ENCODE peak calls at places on chromosomes 16 and 17, in five cellular contexts. S is HEK293T, G is retinal pigment epithelial cell, U is DMS 273 treated with DMSO at 0.1 percent for 48 hours, Q is NCI-H1092. F is an unnamed sample.

GRCh38 chr16:55540221-55540620 is 26.3 kb upstream of the CAPNS2 start:
- DNase-seq in G (no peak), U (no peak), S (no peak), Q (no peak), F (no peak)

GRCh38 chr17:44759096-44759915 is 518 bp downstream of the ADAM11 start:
- DNase-seq in Q (no peak), S (peak), G (no peak), U (no peak), F (no peak)

GRCh38 chr17:35345926-35346771 is 27.3 kb downstream of the SLFN11 start:
- DNase-seq in Q (no peak), G (no peak), U (no peak), S (no peak), F (peak)

GRCh38 chr17:17275991-17276390 is 5.1 kb downstream of the COPS3 start:
- DNase-seq in G (no peak), Q (no peak), U (no peak), S (no peak), F (no peak)

GRCh38 chr16:50519001-50519400 is 29.2 kb upstream of the NKD1 start:
- DNase-seq in S (no peak), Q (no peak), G (no peak), U (no peak), F (no peak)

GRCh38 chr17:34706029-34706428 is 126.6 kb downstream of the TMEM132E start:
- DNase-seq in S (peak), Q (no peak), G (no peak), U (no peak), F (peak)

GRCh38 chr17:34351041-34351575 is 5.2 kb upstream of the CCL13 start:
- DNase-seq in U (no peak), S (no peak), Q (no peak), G (no peak), F (peak)

GRCh38 chr17:58320570-58321323 is 7.8 kb downstream of the TSPOAP1 start:
- DNase-seq in G (no peak), S (no peak), U (no peak), Q (no peak), F (no peak)

GRCh38 chr17:4584125-4584834 is at the start of gene SMTNL2:
- DNase-seq in U (no peak), Q (no peak), S (peak), G (no peak), F (no peak)

GRCh38 chr16:77869997-77870813 is 81.8 kb downstream of the VAT1L start:
- DNase-seq in Q (no peak), S (no peak), G (no peak), U (no peak), F (no peak)

GRCh38 chr17:49995055-49995738 is at the start of gene DLX3:
- DNase-seq in U (peak), G (peak), Q (peak), S (peak), F (peak)

GRCh38 chr17:33874617-33875060 is 380.4 kb upstream of the CCL2 start:
- DNase-seq in Q (no peak), G (no peak), U (no peak), S (no peak), F (no peak)

GRCh38 chr17:2043785-2044184 is 2.0 kb downstream of the OVCA2 start:
- DNase-seq in G (no peak), U (no peak), Q (no peak), S (no peak), F (peak)

GRCh38 chr17:61412860-61413653 is 13.4 kb downstream of the TBX2 start:
- DNase-seq in G (no peak), U (no peak), Q (no peak), S (no peak), F (no peak)

GRCh38 chr17:72749119-72749572 is 343.3 kb downstream of the SLC39A11 start:
- DNase-seq in Q (no peak), G (no peak), U (no peak), S (no peak), F (no peak)

GRCh38 chr16:9099131-9099625 is 7.7 kb downstream of the HAPSTR1 start:
- DNase-seq in S (no peak), U (no peak), G (no peak), Q (no peak), F (peak)

GRCh38 chr16:89581861-89582563 is 6.5 kb downstream of the CPNE7 start:
- DNase-seq in Q (peak), S (no peak), U (no peak), G (no peak), F (peak)

GRCh38 chr17:28125530-28126382 is 83.3 kb downstream of the NLK start:
- DNase-seq in G (no peak), U (no peak), S (no peak), Q (no peak), F (no peak)